ENCODE peak calls at places on chromosomes 1 and 21, in five cellular contexts. W is ascending aorta, G is GM23248, A is neuronal stem cell, V is heart right ventricle. Y is an unnamed sample. For H3K4me1, the result is how much of the 10 kb centered on the place peaks cover.

GRCh38 chr1:21342961-21343838 is 52.9 kb upstream of the ECE1 start:
- DNase-seq in W (no peak), G (no peak), A (no peak), V (no peak), Y (no peak)

GRCh38 chr1:167486090-167486824 is 32.1 kb downstream of the CD247 start:
- DNase-seq in W (peak), G (peak), A (no peak), V (peak), Y (no peak)

GRCh38 chr21:44255519-44255981 is 6.1 kb downstream of the DNMT3L start:
- DNase-seq in W (no peak), G (no peak), A (no peak), V (no peak), Y (peak)

GRCh38 chr1:150876111-150876434 is 326 bp downstream of the ARNT start:
- DNase-seq in W (peak), G (peak), A (no peak), V (no peak), Y (peak)

GRCh38 chr1:197933016-197933415 is 15.8 kb downstream of the LHX9 start:
- DNase-seq in W (no peak), G (no peak), A (no peak), V (no peak), Y (no peak)

GRCh38 chr1:113949007-113949406 is 19.9 kb downstream of the HIPK1 start:
- DNase-seq in W (no peak), G (peak), A (no peak), V (no peak), Y (no peak)

GRCh38 chr1:19981507-19982312 is 2.3 kb upstream of the PLA2G2A start:
- DNase-seq in W (no peak), G (no peak), A (no peak), V (no peak), Y (no peak)

GRCh38 chr1:153540394-153541361 is at the start of gene S100A5:
- DNase-seq in W (no peak), G (peak), A (no peak), V (no peak), Y (no peak)

GRCh38 chr1:19477284-19478240 is 7.8 kb downstream of the CAPZB start:
- DNase-seq in W (peak), G (no peak), A (no peak), V (no peak), Y (no peak)

GRCh38 chr1:23544444-23545389 is 13.7 kb upstream of the E2F2 start:
- DNase-seq in W (peak), G (peak), A (peak), V (peak), Y (peak)

GRCh38 chr21:32252136-32252535 is 26.7 kb downstream of the MIS18A start:
- DNase-seq in W (no peak), G (no peak), A (no peak), V (no peak), Y (no peak)

GRCh38 chr1:28521502-28522164 is 15.8 kb downstream of the RCC1 start:
- DNase-seq in W (no peak), G (no peak), A (no peak), V (no peak), Y (no peak)

GRCh38 chr1:22053018-22053860 is 730 bp downstream of the CDC42 start:
- DNase-seq in W (peak), G (peak), A (peak), V (peak), Y (peak)

GRCh38 chr21:30988706-30989105 is 49.6 kb downstream of the KRTAP19-8 start:
- DNase-seq in W (no peak), G (no peak), A (no peak), V (no peak), Y (no peak)

GRCh38 chr1:184632415-184633175 is 122.1 kb downstream of the EDEM3 start:
- DNase-seq in W (no peak), G (no peak), A (no peak), V (no peak), Y (no peak)

GRCh38 chr21:16792155-16792554 is 720.7 kb upstream of the CXADR start:
- DNase-seq in W (no peak), G (peak), A (no peak), V (no peak), Y (no peak)

GRCh38 chr21:15023782-15024181 is 41.0 kb downstream of the NRIP1 start:
- DNase-seq in W (no peak), G (peak), A (no peak), V (no peak), Y (no peak)

GRCh38 chr1:18118078-18118477 is 10.5 kb downstream of the IGSF21 start:
- DNase-seq in W (no peak), G (no peak), A (no peak), V (no peak), Y (no peak)

GRCh38 chr1:174358786-174359453 is 88.8 kb upstream of the GPR52 start:
- DNase-seq in W (no peak), G (no peak), A (no peak), V (no peak), Y (no peak)

GRCh38 chr1:93738075-93738622 is 56.5 kb upstream of the BCAR3 start:
- DNase-seq in W (no peak), G (peak), A (no peak), V (no peak), Y (no peak)

GRCh38 chr1:20143318-20143717 is 4.2 kb downstream of the PLA2G2F start:
- DNase-seq in W (no peak), G (no peak), A (no peak), V (no peak), Y (no peak)

DNA sequence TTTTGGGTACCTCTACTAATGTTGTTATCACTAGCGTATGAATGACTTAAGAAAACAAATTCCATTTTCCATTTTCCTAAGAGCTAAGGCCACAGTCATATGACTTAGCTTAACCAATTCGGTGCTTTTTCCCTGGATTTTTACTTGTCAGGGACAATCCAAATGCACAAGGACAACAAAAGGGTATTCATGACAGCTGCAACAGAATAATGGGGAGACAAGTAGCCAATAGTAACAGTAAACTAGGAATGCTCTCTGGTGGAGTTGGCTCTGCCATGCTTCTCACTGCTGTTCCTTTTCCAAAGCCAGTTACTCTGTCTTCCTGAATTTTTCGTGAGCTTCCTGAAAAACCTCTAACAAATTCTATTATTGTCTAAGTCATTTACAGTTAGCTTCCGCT is 52.9 kb downstream of the LRRIQ3 start:
- DNase-seq in W (no peak), G (no peak), A (peak), V (no peak), Y (no peak)
- H3K4me1 ChIP-seq in W (under half), G (under half), A (under half), V (under half), Y (under half)

GRCh38 chr1:31954607-31955283 is 16.6 kb upstream of the PTP4A2 start:
- DNase-seq in W (peak), G (peak), A (no peak), V (peak), Y (peak)
- H3K4me1 ChIP-seq in W (under half), G (under half), A (under half), V (under half), Y (under half)

DNA sequence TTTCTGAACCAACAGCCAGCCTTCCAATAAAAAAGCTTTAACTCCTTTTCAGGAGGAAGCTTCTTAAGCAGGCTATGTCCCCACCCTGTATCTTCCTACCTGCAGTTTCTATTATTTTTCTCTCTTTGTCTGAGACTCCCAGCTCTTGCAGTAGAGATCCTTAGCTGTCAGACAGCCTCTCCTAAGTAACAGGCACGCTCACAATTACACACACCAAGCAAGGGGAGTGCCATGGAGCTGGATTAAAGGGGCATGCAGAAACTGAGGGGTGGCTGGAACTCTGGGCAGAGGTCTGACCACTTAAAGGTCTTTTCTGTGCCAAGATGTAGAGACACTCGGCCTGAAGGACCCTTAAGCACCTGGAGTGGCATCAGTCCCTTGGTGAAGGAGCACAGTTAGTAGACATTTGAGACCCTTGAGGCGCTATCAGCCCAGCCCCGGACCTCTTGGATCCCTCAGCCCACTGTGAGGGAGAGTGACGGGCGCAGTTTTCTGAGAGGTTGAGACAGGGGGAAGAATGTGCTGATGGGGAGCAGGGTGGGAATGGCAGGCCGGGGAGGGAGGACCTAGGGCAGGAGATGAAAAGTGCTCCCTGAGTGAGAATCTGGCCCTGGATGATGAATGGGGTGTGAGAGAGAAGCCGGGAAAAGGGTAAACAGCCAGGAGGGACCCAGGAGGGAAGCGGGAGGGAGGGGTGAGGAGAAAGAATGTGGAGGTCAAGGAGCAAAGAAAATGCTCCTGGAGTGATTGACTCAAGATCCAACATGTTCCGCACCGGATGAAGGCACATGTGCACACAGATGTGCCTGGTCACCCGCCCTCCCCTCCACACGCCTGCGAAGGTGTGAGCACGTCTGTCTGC is 13.3 kb downstream of the PLXNA2 start:
- DNase-seq in W (peak), G (no peak), A (no peak), V (no peak), Y (no peak)
- H3K4me1 ChIP-seq in W (half or more), G (under half), A (under half), V (half or more), Y (under half)

GRCh38 chr21:41752231-41752681 is 14.6 kb downstream of the RIPK4 start:
- DNase-seq in W (no peak), G (peak), A (no peak), V (no peak), Y (peak)

GRCh38 chr21:41754481-41754891 is 12.4 kb downstream of the RIPK4 start:
- DNase-seq in W (no peak), G (no peak), A (no peak), V (no peak), Y (peak)

GRCh38 chr21:41753001-41753725 is 13.7 kb downstream of the RIPK4 start:
- DNase-seq in W (no peak), G (no peak), A (no peak), V (no peak), Y (no peak)

GRCh38 chr21:41755934-41756773 is 10.7 kb downstream of the RIPK4 start:
- DNase-seq in W (no peak), G (no peak), A (no peak), V (no peak), Y (no peak)

DNA sequence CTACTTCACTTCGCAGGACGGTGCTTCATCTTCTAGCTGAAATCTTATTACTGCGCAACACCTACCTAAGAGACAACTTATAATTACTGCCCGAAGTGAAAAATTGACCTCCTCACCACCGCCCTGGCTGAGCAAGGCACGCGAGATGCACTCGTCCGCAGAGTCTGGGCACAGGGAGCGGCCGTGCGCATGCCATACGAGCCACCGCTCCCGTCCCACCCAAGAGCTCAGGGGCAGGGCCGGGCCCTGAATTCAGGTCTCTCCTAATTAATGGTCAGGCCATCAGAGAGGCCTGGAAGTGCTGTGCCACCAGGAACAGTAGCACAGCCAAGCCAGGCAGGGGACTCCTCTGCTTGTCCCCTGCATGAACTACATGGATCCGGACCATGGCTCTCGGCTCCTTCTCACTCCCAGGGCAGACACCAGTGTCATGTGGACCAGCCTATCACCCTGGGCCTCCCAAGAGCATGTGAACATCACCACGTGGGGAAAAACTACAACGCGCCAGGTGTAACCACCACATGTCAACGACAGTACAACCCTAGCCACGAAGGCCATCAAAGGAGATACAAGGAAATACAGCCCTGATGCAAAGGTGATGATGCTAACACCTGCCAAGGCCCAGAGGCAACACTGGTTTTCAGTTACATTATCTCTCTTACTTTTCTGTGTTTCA is 11.5 kb downstream of the RIPK4 start:
- DNase-seq in W (no peak), G (no peak), A (no peak), V (no peak), Y (no peak)
- H3K4me1 ChIP-seq in W (under half), G (under half), A (under half), V (under half), Y (under half)

DNA sequence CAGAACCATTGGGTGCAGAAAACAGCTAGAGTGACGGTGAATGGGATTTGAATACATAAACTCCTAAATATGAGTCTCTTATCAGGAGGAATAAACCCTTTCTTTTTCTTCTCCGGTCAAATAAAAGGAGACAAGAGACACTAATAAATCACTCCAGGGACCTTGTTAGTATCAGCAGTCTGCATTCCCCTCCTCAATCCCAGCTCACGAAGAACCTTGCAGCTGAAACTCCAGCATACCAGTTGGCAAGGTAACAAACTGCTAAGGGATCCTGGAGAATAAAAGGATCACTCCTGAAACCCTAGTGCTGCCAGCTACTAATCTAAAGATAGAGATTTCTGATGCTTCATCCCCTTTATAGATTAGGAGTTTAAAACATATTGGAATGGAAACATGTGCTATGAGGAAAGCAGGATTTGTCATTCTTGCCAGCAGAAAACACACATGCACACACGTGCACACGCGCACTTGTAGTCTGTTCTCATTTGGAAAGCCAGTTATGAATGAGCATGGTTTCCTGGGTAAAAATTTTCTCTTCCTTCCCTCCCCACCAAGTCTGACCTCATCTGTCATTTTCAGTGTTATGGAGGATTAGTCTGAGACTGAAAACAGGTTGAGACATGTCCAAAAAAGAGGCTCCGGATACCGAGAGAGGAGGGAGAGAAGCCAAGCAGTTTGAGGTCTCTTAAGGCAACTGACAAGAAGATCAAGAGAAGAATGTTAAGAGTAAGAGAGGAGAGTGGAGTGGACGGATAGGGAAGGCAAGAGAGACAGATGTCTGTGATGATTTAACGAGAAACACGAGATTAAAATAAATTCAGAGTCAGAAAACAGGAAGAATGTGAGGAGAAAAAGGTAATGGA is 10.9 kb downstream of the IER5 start:
- DNase-seq in W (no peak), G (peak), A (no peak), V (no peak), Y (peak)
- H3K4me1 ChIP-seq in W (under half), G (half or more), A (under half), V (half or more), Y (under half)

GRCh38 chr1:159010398-159010797 is 691 bp downstream of the IFI16 start:
- DNase-seq in W (no peak), G (peak), A (no peak), V (no peak), Y (no peak)

GRCh38 chr1:159014851-159015250 is 5.1 kb downstream of the IFI16 start:
- DNase-seq in W (no peak), G (no peak), A (no peak), V (no peak), Y (no peak)

GRCh38 chr1:159011701-159012100 is 2.0 kb downstream of the IFI16 start:
- DNase-seq in W (no peak), G (no peak), A (no peak), V (no peak), Y (no peak)

GRCh38 chr1:159014003-159014571 is 4.4 kb downstream of the IFI16 start:
- DNase-seq in W (no peak), G (no peak), A (no peak), V (no peak), Y (no peak)

DNA sequence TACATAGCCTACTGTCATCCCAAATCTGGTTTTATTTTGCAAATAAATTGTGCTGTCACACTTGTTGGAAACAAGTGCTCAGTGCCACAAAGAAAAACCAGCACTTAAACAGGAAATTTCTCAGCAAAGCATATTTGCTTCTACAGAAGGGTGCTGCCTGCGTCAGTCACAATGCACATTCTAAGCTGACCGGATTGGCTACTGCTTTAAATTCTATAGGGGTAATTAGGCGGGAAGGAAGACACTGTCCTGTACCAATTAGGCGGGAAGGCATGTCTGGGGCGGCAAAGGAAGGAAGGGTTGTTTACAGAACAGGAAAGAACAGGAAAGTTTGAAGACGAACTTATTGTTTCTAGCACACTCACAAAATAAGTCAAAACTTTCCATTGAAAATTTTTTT is 2.8 kb downstream of the IFI16 start:
- DNase-seq in W (no peak), G (peak), A (no peak), V (peak), Y (no peak)
- H3K4me1 ChIP-seq in W (under half), G (under half), A (under half), V (under half), Y (under half)

GRCh38 chr1:182570611-182570970 is 18.5 kb downstream of the RNASEL start:
- DNase-seq in W (no peak), G (no peak), A (no peak), V (no peak), Y (no peak)
- H3K4me1 ChIP-seq in W (under half), G (under half), A (under half), V (under half), Y (under half)

GRCh38 chr1:11422701-11423100 is 56.3 kb upstream of the DISP3 start:
- DNase-seq in W (no peak), G (no peak), A (no peak), V (no peak), Y (no peak)
- H3K4me1 ChIP-seq in W (under half), G (under half), A (under half), V (under half), Y (under half)

GRCh38 chr1:208515123-208515522 is 270.9 kb upstream of the PLXNA2 start:
- DNase-seq in W (no peak), G (no peak), A (no peak), V (no peak), Y (no peak)
- H3K4me1 ChIP-seq in W (under half), G (under half), A (under half), V (under half), Y (under half)

GRCh38 chr1:212703991-212704564 is 4.4 kb upstream of the BATF3 start:
- DNase-seq in W (no peak), G (no peak), A (no peak), V (no peak), Y (no peak)
- H3K4me1 ChIP-seq in W (under half), G (under half), A (under half), V (under half), Y (under half)